ENCODE peak calls at places on chromosomes 16 and 17, in five cellular contexts. R is neural progenitor cell, E is IMR-90, C is DND-41, H is A549. W is an unnamed sample.

GRCh38 chr17:79272666-79273219 is 198.1 kb downstream of the ENGASE start:
- DNase-seq in R (no peak), E (peak; percentile 1), C (no peak), H (peak; percentile 29), W (no peak)

GRCh38 chr16:27748868-27749546 is 199.1 kb downstream of the KATNIP start:
- DNase-seq in R (peak; percentile 61), E (peak; percentile 84), C (no peak), H (peak; percentile 37), W (peak; percentile 48)

GRCh38 chr16:73068546-73069401 is 20.8 kb upstream of the ZFHX3 start:
- DNase-seq in R (peak; percentile 9), E (peak; percentile 99), C (no peak), H (peak; percentile 89), W (no peak)

GRCh38 chr16:81333356-81333755 is 18.6 kb downstream of the GAN start:
- DNase-seq in R (no peak), E (no peak), C (no peak), H (no peak), W (no peak)

GRCh38 chr16:4309833-4310266 is 6.0 kb upstream of the GLIS2 start:
- DNase-seq in R (peak; percentile 87), E (peak; percentile 93), C (peak; percentile 51), H (peak; percentile 88), W (peak; percentile 78)

GRCh38 chr17:10735251-10735650 is 5.4 kb upstream of the TMEM220 start:
- DNase-seq in R (no peak), E (no peak), C (no peak), H (no peak), W (no peak)

GRCh38 chr17:78140169-78141051 is 5.8 kb upstream of the C17orf99 start:
- DNase-seq in R (peak; percentile 98), E (peak; percentile 21), C (peak; percentile 84), H (peak; percentile 100), W (peak; percentile 100)

GRCh38 chr17:83186226-83186625 is 106.8 kb downstream of the METRNL start:
- DNase-seq in R (peak; percentile 32), E (no peak), C (peak; percentile 7), H (no peak), W (no peak)

GRCh38 chr17:30824002-30824355 is 513 bp downstream of the CRLF3 start:
- DNase-seq in R (no peak), E (no peak), C (peak; percentile 48), H (no peak), W (peak; percentile 66)

GRCh38 chr16:85610059-85610445 is 3.1 kb upstream of the GSE1 start:
- DNase-seq in R (no peak), E (no peak), C (peak; percentile 67), H (no peak), W (peak; percentile 36)

GRCh38 chr16:65012357-65012756 is 109.5 kb downstream of the CDH11 start:
- DNase-seq in R (no peak), E (peak; percentile 83), C (no peak), H (no peak), W (no peak)

GRCh38 chr16:15618392-15618791 is 24.6 kb downstream of the MARF1 start:
- DNase-seq in R (no peak), E (peak; percentile 81), C (no peak), H (no peak), W (no peak)

GRCh38 chr17:58416396-58416795 is 938 bp downstream of the RNF43 start:
- DNase-seq in R (no peak), E (no peak), C (no peak), H (no peak), W (no peak)

GRCh38 chr16:57862698-57863433 is 60.6 kb upstream of the KIFC3 start:
- DNase-seq in R (peak; percentile 17), E (no peak), C (no peak), H (peak; percentile 82), W (no peak)

GRCh38 chr16:28140788-28141618 is 70.8 kb downstream of the XPO6 start:
- DNase-seq in R (no peak), E (no peak), C (no peak), H (no peak), W (peak; percentile 89)

GRCh38 chr17:64411999-64412771 is 21.5 kb upstream of the PECAM1 start:
- DNase-seq in R (peak; percentile 87), E (no peak), C (no peak), H (no peak), W (no peak)

GRCh38 chr16:84380405-84380804 is 12.1 kb downstream of the ATP2C2 start:
- DNase-seq in R (no peak), E (no peak), C (peak; percentile 34), H (no peak), W (peak; percentile 35)

GRCh38 chr16:50771366-50771765 is 29.5 kb downstream of the CYLD start:
- DNase-seq in R (no peak), E (peak; percentile 88), C (no peak), H (no peak), W (no peak)

GRCh38 chr17:79951361-79952264 is 84.1 kb downstream of the TBC1D16 start:
- DNase-seq in R (peak; percentile 72), E (peak; percentile 89), C (no peak), H (no peak), W (no peak)

DNA sequence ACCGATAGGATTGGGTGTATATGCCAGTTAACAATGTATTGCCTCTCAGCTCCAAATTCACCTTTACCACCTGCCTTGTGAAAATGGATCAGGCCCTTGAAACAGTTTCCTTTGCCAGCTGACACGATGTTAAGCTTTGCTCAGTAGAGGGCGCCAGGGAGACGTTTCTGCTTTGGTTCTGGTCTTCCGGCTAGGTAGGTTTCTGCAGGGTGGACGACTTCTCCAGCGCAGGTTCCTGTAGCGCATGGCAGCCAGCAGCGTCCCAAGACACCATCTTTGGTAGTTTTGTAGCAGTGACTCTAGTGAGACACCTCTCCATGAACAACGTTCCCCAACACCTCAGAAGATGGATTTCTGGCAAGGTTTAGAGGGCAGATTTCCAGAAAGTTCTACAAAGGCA is 24.0 kb downstream of the SYCE1L start:
- DNase-seq in R (peak; percentile 48), E (no peak), C (peak; percentile 16), H (peak; percentile 27), W (peak; percentile 48)
- TF ChIP-seq CTCF in R (peak; percentile 62), E (peak; percentile 8), C (peak; percentile 68), H (peak; percentile 24), W (peak; percentile 63)

GRCh38 chr17:47841488-47842308 is 625 bp upstream of the SCRN2 start:
- DNase-seq in R (no peak), E (no peak), C (no peak), H (no peak), W (no peak)
- TF ChIP-seq CTCF in R (no peak), E (no peak), C (no peak), H (no peak), W (peak; percentile 61)

GRCh38 chr17:43006639-43007551 is at the start of gene IFI35:
- DNase-seq in R (peak; percentile 65), E (peak; percentile 82), C (peak; percentile 92), H (peak; percentile 85), W (peak; percentile 93)
- TF ChIP-seq CTCF in R (peak; percentile 32), E (peak; percentile 49), C (peak; percentile 86), H (peak; percentile 41), W (no peak)

GRCh38 chr16:1691956-1692355 is 13.9 kb downstream of the JPT2 start:
- DNase-seq in R (no peak), E (peak; percentile 77), C (no peak), H (peak; percentile 86), W (no peak)
- TF ChIP-seq CTCF in R (no peak), E (no peak), C (no peak), H (no peak), W (no peak)

DNA sequence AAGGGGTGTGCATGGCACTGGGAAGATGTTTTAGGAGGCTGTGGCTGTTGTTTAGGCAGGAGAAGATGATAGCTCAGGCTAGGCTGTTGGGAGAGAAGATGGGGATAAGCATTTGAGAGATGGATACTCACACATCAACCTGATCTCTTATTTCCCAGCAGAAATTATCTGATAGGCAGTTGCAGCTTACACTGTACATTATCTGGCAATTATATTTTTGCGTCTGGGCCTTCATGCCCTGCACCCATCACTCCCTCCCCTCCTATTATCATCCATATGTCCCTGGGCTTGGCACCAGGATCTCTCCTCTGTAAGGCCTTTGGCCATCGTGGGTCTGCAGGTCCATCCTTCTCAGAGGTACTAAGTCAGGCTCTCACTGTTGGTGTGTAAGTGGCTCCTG is 401.0 kb upstream of the EEF2KMT start:
- DNase-seq in R (no peak), E (no peak), C (no peak), H (no peak), W (no peak)
- TF ChIP-seq CTCF in R (no peak), E (no peak), C (no peak), H (no peak), W (no peak)

GRCh38 chr17:4006745-4007211 is 42.5 kb upstream of the ATP2A3 start:
- DNase-seq in R (no peak), E (no peak), C (peak; percentile 38), H (no peak), W (no peak)
- TF ChIP-seq CTCF in R (no peak), E (no peak), C (no peak), H (no peak), W (no peak)

GRCh38 chr17:32349854-32350661 is at the start of gene ZNF207:
- DNase-seq in R (peak; percentile 99), E (peak; percentile 97), C (peak; percentile 96), H (peak; percentile 98), W (peak; percentile 98)
- TF ChIP-seq CTCF in R (no peak), E (no peak), C (peak; percentile 5), H (no peak), W (no peak)

GRCh38 chr17:49575524-49576120 is at the start of gene NXPH3:
- DNase-seq in R (peak; percentile 91), E (peak; percentile 19), C (no peak), H (peak; percentile 64), W (peak; percentile 75)
- TF ChIP-seq CTCF in R (peak; percentile 59), E (peak; percentile 60), C (no peak), H (peak; percentile 96), W (peak; percentile 77)

GRCh38 chr17:14301279-14301760 is 439 bp downstream of the HS3ST3B1 start:
- DNase-seq in R (peak; percentile 66), E (no peak), C (peak; percentile 45), H (no peak), W (peak; percentile 42)
- TF ChIP-seq CTCF in R (peak; percentile 39), E (peak; percentile 2), C (no peak), H (peak; percentile 15), W (peak; percentile 28)

W was measured in activated CD8-positive, alpha-beta T cell treated with anti-CD3 and anti-CD28 coated beads for 36 hours.